ENCODE peak calls at places on chromosomes 2 and 18, in six cellular contexts. One of them, this sample, is unnamed.

GRCh38 chr2:43300222-43300621 is 73.8 kb upstream of the ZFP36L2 start:
- DNase-seq in K562: no peak
- DNase-seq in HCT116: no peak
- DNase-seq in HepG2: no peak
- DNase-seq in H1: no peak
- DNase-seq in GM12878: no peak
- DNase-seq in this sample: no peak

GRCh38 chr18:22409445-22409844 is 8.3 kb downstream of the CTAGE1 start:
- DNase-seq in K562: no peak
- DNase-seq in HCT116: no peak
- DNase-seq in HepG2: no peak
- DNase-seq in H1: no peak
- DNase-seq in GM12878: no peak
- DNase-seq in this sample: no peak

GRCh38 chr18:34097312-34097711 is 127.4 kb downstream of the NOL4 start:
- DNase-seq in K562: no peak
- DNase-seq in HCT116: no peak
- DNase-seq in HepG2: no peak
- DNase-seq in H1: no peak
- DNase-seq in GM12878: no peak
- DNase-seq in this sample: no peak

GRCh38 chr2:156589381-156590079 is 153.4 kb downstream of the GPD2 start:
- DNase-seq in K562: no peak
- DNase-seq in HCT116: peak
- DNase-seq in HepG2: peak
- DNase-seq in H1: no peak
- DNase-seq in GM12878: no peak
- DNase-seq in this sample: peak

GRCh38 chr2:45839388-45840251 is 188.1 kb downstream of the PRKCE start:
- DNase-seq in K562: no peak
- DNase-seq in HCT116: no peak
- DNase-seq in HepG2: no peak
- DNase-seq in H1: no peak
- DNase-seq in GM12878: no peak
- DNase-seq in this sample: no peak

GRCh38 chr2:240326246-240326645 is 109.2 kb upstream of the GPC1 start:
- DNase-seq in K562: no peak
- DNase-seq in HCT116: no peak
- DNase-seq in HepG2: no peak
- DNase-seq in H1: no peak
- DNase-seq in GM12878: no peak
- DNase-seq in this sample: peak

GRCh38 chr2:236512902-236513433 is 56.7 kb upstream of the ACKR3 start:
- DNase-seq in K562: peak
- DNase-seq in HCT116: peak
- DNase-seq in HepG2: peak
- DNase-seq in H1: peak
- DNase-seq in GM12878: peak
- DNase-seq in this sample: peak

GRCh38 chr18:55233850-55234249 is 274.6 kb upstream of the CCDC68 start:
- DNase-seq in K562: no peak
- DNase-seq in HCT116: no peak
- DNase-seq in HepG2: no peak
- DNase-seq in H1: no peak
- DNase-seq in GM12878: no peak
- DNase-seq in this sample: no peak

GRCh38 chr2:136128905-136129304 is 11.0 kb upstream of the CXCR4 start:
- DNase-seq in K562: no peak
- DNase-seq in HCT116: no peak
- DNase-seq in HepG2: peak
- DNase-seq in H1: no peak
- DNase-seq in GM12878: no peak
- DNase-seq in this sample: no peak
- H3K9ac ChIP-seq in K562: no peak
- H3K9ac ChIP-seq in HCT116: no peak
- H3K9ac ChIP-seq in HepG2: no peak
- H3K9ac ChIP-seq in H1: no peak
- H3K9ac ChIP-seq in GM12878: no peak
- H3K9ac ChIP-seq in this sample: no peak

GRCh38 chr2:130749641-130750040 is 5.7 kb upstream of the AMER3 start:
- DNase-seq in K562: no peak
- DNase-seq in HCT116: no peak
- DNase-seq in HepG2: no peak
- DNase-seq in H1: no peak
- DNase-seq in GM12878: no peak
- DNase-seq in this sample: no peak

GRCh38 chr2:130740671-130741070 is 11.8 kb downstream of the GPR148 start:
- DNase-seq in K562: no peak
- DNase-seq in HCT116: no peak
- DNase-seq in HepG2: no peak
- DNase-seq in H1: no peak
- DNase-seq in GM12878: no peak
- DNase-seq in this sample: no peak

GRCh38 chr2:130749078-130749477 is 6.3 kb upstream of the AMER3 start:
- DNase-seq in K562: no peak
- DNase-seq in HCT116: no peak
- DNase-seq in HepG2: no peak
- DNase-seq in H1: no peak
- DNase-seq in GM12878: no peak
- DNase-seq in this sample: no peak

GRCh38 chr2:130743278-130743677 is 12.1 kb upstream of the AMER3 start:
- DNase-seq in K562: no peak
- DNase-seq in HCT116: no peak
- DNase-seq in HepG2: no peak
- DNase-seq in H1: no peak
- DNase-seq in GM12878: no peak
- DNase-seq in this sample: no peak

DNA sequence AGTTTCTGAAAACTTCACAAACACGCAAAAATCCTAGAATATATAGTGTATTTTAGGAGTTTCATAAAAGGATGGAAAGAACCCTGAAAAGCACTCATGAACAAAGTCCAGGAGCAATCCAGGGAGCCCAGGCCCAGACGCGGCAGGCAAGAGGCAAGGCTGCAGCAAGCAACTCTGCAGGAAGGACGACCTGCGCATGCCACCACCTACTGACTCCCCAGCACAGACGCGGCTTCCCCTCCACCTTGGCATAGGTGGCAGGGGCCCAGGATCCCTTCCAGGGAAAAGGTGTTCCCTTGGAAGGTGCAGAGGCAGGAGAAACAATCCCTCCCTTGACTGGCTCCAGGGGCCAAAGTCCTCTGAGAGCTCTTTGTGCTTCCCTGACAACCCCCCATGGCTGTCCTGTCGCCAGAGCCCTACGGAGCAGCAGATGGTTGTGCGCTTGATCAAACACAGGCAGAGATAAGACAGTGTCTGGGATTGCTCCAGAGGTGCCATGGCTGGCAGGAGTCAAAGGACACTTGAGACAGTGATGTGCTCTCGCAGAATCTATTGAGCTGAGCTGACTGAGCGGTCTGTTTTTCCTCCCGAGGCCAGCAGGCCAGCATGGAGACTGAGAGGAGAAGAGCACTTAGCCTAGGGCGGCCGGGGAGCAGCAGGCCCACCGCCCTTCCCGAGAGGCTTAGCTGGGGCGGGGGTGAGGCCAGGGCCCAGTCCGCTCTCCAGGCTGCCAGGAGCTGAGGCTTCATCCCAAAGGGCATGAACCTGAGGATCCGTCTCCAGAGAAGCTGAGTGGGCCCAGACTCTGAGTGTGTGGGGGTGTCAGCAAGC is 10.8 kb upstream of the AMER3 start:
- DNase-seq in K562: no peak
- DNase-seq in HCT116: no peak
- DNase-seq in HepG2: peak
- DNase-seq in H1: no peak
- DNase-seq in GM12878: no peak
- DNase-seq in this sample: no peak
- TF ChIP-seq ZNF274 in K562: no peak
- TF ChIP-seq ZNF274 in HCT116: no peak
- TF ChIP-seq ZNF274 in HepG2: no peak
- TF ChIP-seq ZNF274 in H1: no peak
- TF ChIP-seq ZNF274 in GM12878: no peak
- TF ChIP-seq ZNF274 in this sample: no peak

GRCh38 chr2:204268971-204269370 is 276.3 kb upstream of the PARD3B start:
- DNase-seq in K562: no peak
- DNase-seq in HCT116: no peak
- DNase-seq in HepG2: no peak
- DNase-seq in H1: no peak
- DNase-seq in GM12878: no peak
- DNase-seq in this sample: no peak

GRCh38 chr2:204264746-204265145 is 280.5 kb upstream of the PARD3B start:
- DNase-seq in K562: no peak
- DNase-seq in HCT116: no peak
- DNase-seq in HepG2: no peak
- DNase-seq in H1: no peak
- DNase-seq in GM12878: no peak
- DNase-seq in this sample: no peak

GRCh38 chr2:204264068-204264693 is 281.1 kb upstream of the PARD3B start:
- DNase-seq in K562: no peak
- DNase-seq in HCT116: no peak
- DNase-seq in HepG2: no peak
- DNase-seq in H1: no peak
- DNase-seq in GM12878: no peak
- DNase-seq in this sample: no peak

GRCh38 chr2:204268458-204268857 is 276.8 kb upstream of the PARD3B start:
- DNase-seq in K562: no peak
- DNase-seq in HCT116: no peak
- DNase-seq in HepG2: no peak
- DNase-seq in H1: no peak
- DNase-seq in GM12878: no peak
- DNase-seq in this sample: no peak

GRCh38 chr2:204265701-204266310 is 279.5 kb upstream of the PARD3B start:
- DNase-seq in K562: no peak
- DNase-seq in HCT116: no peak
- DNase-seq in HepG2: no peak
- DNase-seq in H1: no peak
- DNase-seq in GM12878: no peak
- DNase-seq in this sample: no peak
- H3K9ac ChIP-seq in K562: no peak
- H3K9ac ChIP-seq in HCT116: no peak
- H3K9ac ChIP-seq in HepG2: no peak
- H3K9ac ChIP-seq in H1: no peak
- H3K9ac ChIP-seq in GM12878: no peak
- H3K9ac ChIP-seq in this sample: no peak

DNA sequence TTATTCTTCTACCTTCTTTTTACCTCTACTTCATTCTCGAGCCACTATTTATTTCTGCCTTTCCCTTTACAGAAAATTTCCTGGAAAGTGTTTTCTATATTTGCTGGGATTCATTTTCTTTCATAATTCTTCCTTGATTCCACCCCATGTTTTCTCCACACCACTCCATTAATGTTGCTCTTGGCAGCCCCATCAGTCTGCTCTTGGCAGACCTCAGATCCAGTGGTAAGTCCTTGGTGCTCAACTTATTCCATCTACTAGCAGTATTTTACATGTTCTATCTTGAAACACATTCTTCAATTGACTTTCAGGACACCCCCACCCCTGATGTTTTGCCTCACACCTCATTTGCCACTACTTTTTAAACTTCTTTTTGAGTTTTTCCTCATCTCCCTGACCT is 65.0 kb downstream of the HNMT start:
- DNase-seq in K562: no peak
- DNase-seq in HCT116: no peak
- DNase-seq in HepG2: no peak
- DNase-seq in H1: no peak
- DNase-seq in GM12878: no peak
- DNase-seq in this sample: no peak
- TF ChIP-seq ZNF274 in K562: no peak
- TF ChIP-seq ZNF274 in HCT116: no peak
- TF ChIP-seq ZNF274 in HepG2: no peak
- TF ChIP-seq ZNF274 in H1: no peak
- TF ChIP-seq ZNF274 in GM12878: no peak
- TF ChIP-seq ZNF274 in this sample: no peak